ENCODE peak calls at places on chromosomes 2 and 18, in five cellular contexts. One of them, this sample, is unnamed.

GRCh38 chr2:26816893-26817292 is 31.0 kb downstream of the CENPA start:
- DNase-seq in HCT116: peak; percentile 59
- DNase-seq in A549: no peak
- DNase-seq in K562: peak; percentile 23
- DNase-seq in GM23338: peak; percentile 52
- DNase-seq in this sample: no peak

GRCh38 chr2:10048501-10049171 is 5.3 kb downstream of the KLF11 start:
- DNase-seq in HCT116: peak; percentile 10
- DNase-seq in A549: peak; percentile 56
- DNase-seq in K562: no peak
- DNase-seq in GM23338: peak; percentile 65
- DNase-seq in this sample: no peak

GRCh38 chr18:9520666-9521065 is 45.4 kb downstream of the RALBP1 start:
- DNase-seq in HCT116: no peak
- DNase-seq in A549: no peak
- DNase-seq in K562: no peak
- DNase-seq in GM23338: no peak
- DNase-seq in this sample: no peak

GRCh38 chr2:190526105-190526708 is 8.3 kb downstream of the NEMP2 start:
- DNase-seq in HCT116: no peak
- DNase-seq in A549: no peak
- DNase-seq in K562: no peak
- DNase-seq in GM23338: no peak
- DNase-seq in this sample: no peak

GRCh38 chr18:76875390-76876330 is 53.3 kb downstream of the ZNF236 start:
- DNase-seq in HCT116: peak; percentile 28
- DNase-seq in A549: peak; percentile 55
- DNase-seq in K562: peak; percentile 30
- DNase-seq in GM23338: peak; percentile 86
- DNase-seq in this sample: peak; percentile 22

GRCh38 chr2:133606616-133607015 is 38.4 kb upstream of the NCKAP5 start:
- DNase-seq in HCT116: no peak
- DNase-seq in A549: no peak
- DNase-seq in K562: no peak
- DNase-seq in GM23338: no peak
- DNase-seq in this sample: no peak

GRCh38 chr2:200442471-200442870 is 67.4 kb downstream of the KCTD18 start:
- DNase-seq in HCT116: no peak
- DNase-seq in A549: no peak
- DNase-seq in K562: no peak
- DNase-seq in GM23338: no peak
- DNase-seq in this sample: no peak

GRCh38 chr2:109185801-109186570 is 57.0 kb downstream of the SH3RF3 start:
- DNase-seq in HCT116: no peak
- DNase-seq in A549: no peak
- DNase-seq in K562: no peak
- DNase-seq in GM23338: no peak
- DNase-seq in this sample: no peak

GRCh38 chr2:39718483-39718882 is 52.8 kb downstream of the TMEM178A start:
- DNase-seq in HCT116: no peak
- DNase-seq in A549: no peak
- DNase-seq in K562: no peak
- DNase-seq in GM23338: no peak
- DNase-seq in this sample: no peak

GRCh38 chr2:59926706-59927105 is 626.7 kb downstream of the BCL11A start:
- DNase-seq in HCT116: no peak
- DNase-seq in A549: no peak
- DNase-seq in K562: no peak
- DNase-seq in GM23338: no peak
- DNase-seq in this sample: no peak

GRCh38 chr2:1826188-1826905 is 82.0 kb upstream of the PXDN start:
- DNase-seq in HCT116: no peak
- DNase-seq in A549: no peak
- DNase-seq in K562: no peak
- DNase-seq in GM23338: no peak
- DNase-seq in this sample: no peak

GRCh38 chr2:128543646-128544045 is 225.0 kb upstream of the HS6ST1 start:
- DNase-seq in HCT116: no peak
- DNase-seq in A549: no peak
- DNase-seq in K562: no peak
- DNase-seq in GM23338: peak; percentile 73
- DNase-seq in this sample: no peak

GRCh38 chr2:175147196-175147595 is 20.8 kb downstream of the ATF2 start:
- DNase-seq in HCT116: no peak
- DNase-seq in A549: no peak
- DNase-seq in K562: no peak
- DNase-seq in GM23338: no peak
- DNase-seq in this sample: no peak

GRCh38 chr18:29181151-29181901 is 1004.4 kb upstream of the CDH2 start:
- DNase-seq in HCT116: no peak
- DNase-seq in A549: peak; percentile 15
- DNase-seq in K562: no peak
- DNase-seq in GM23338: no peak
- DNase-seq in this sample: no peak

GRCh38 chr2:73293534-73294171 is at the start of gene EGR4:
- DNase-seq in HCT116: peak; percentile 64
- DNase-seq in A549: peak; percentile 89
- DNase-seq in K562: peak; percentile 64
- DNase-seq in GM23338: peak; percentile 95
- DNase-seq in this sample: peak; percentile 85

GRCh38 chr2:156457523-156458228 is 21.5 kb downstream of the GPD2 start:
- DNase-seq in HCT116: no peak
- DNase-seq in A549: no peak
- DNase-seq in K562: no peak
- DNase-seq in GM23338: peak; percentile 17
- DNase-seq in this sample: no peak

GRCh38 chr18:52339891-52340371 is at the start of gene DCC:
- DNase-seq in HCT116: no peak
- DNase-seq in A549: peak; percentile 77
- DNase-seq in K562: no peak
- DNase-seq in GM23338: peak; percentile 82
- DNase-seq in this sample: peak; percentile 21

GRCh38 chr18:13136689-13137040 is 81.9 kb upstream of the LDLRAD4 start:
- DNase-seq in HCT116: no peak
- DNase-seq in A549: no peak
- DNase-seq in K562: no peak
- DNase-seq in GM23338: peak; percentile 70
- DNase-seq in this sample: no peak

GRCh38 chr2:39068757-39069515 is 51.9 kb downstream of the SOS1 start:
- DNase-seq in HCT116: no peak
- DNase-seq in A549: peak; percentile 14
- DNase-seq in K562: no peak
- DNase-seq in GM23338: no peak
- DNase-seq in this sample: no peak

GRCh38 chr18:49584431-49584830 is 22.6 kb downstream of the LIPG start:
- DNase-seq in HCT116: no peak
- DNase-seq in A549: no peak
- DNase-seq in K562: no peak
- DNase-seq in GM23338: no peak
- DNase-seq in this sample: no peak

DNA sequence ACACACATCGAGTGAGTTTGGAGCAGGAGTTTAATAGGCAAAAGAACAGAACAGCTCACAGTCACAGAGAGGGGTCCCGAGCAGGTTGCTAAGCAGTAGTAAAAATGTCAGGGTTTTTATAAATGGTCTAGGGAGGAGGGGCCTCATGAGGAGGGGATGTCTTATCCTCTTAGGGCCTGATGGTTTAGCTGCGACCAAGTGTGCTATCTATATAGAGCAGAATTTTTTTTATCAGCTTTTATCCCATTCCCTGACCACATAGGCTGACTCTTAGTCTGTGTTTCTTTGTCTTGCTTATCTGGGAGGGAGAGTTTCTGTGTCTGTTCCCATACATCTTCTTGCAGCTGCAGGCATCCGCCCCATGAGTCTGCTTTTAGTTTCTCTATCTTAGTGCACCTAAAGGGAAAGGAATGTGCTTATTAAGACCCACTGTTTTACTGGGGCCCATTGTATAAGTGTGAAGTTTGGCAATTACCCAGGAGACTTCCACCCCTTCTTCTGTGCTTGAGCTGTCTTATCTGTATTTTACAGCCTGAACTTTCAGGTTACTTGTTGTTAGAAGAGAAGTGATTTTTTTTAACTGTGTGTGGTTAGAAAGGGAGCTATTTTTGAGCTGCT is 30.4 kb upstream of the GMCL1 start:
- DNase-seq in HCT116: no peak
- DNase-seq in A549: no peak
- DNase-seq in K562: peak; percentile 89
- DNase-seq in GM23338: no peak
- DNase-seq in this sample: no peak
- H3K27ac ChIP-seq in HCT116: no peak overlapping the region
- H3K27ac ChIP-seq in A549: peak overlapping the region; percentile 44
- H3K27ac ChIP-seq in K562: peak overlapping the region; percentile 53
- H3K27ac ChIP-seq in GM23338: no peak overlapping the region
- H3K27ac ChIP-seq in this sample: no peak overlapping the region

DNA sequence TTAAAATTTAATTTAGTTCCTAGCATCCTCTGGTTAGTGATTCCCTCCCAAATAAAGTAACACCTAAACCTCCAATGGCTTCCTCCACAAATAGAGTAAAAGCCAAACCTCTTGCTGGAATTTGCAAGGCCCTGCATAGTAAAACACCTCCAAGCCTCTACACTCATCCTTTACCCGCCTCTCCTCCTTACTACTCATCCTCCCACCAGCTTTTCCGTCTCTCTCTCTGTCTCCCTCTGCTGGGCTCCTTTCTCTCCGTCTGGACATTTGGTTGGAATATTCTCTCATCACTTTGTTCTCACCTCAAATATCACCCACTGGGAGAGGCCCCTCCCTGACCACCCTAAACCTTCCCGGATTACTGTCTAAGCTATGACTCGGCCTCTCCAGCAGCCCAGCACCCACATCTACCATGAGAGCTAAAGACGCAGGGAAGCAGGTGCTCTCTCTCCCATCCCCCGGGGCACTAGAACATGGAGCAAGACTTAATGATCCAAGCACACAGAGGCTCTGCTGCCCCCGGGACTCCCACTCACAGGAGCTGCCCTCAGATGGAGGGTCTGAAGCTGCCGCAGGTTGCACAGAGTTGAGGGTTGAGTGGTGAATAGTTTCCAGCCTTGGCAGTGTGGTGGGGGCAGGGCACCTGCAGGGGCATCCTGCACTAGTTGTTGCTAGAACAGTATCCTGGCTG is 167.2 kb downstream of the FBXO15 start:
- DNase-seq in HCT116: peak; percentile 4
- DNase-seq in A549: peak; percentile 27
- DNase-seq in K562: no peak
- DNase-seq in GM23338: peak; percentile 66
- DNase-seq in this sample: no peak
- TF ChIP-seq REST in HCT116: no peak
- TF ChIP-seq REST in A549: no peak
- TF ChIP-seq REST in K562: no peak
- TF ChIP-seq REST in GM23338: no peak
- TF ChIP-seq REST in this sample: no peak

DNA sequence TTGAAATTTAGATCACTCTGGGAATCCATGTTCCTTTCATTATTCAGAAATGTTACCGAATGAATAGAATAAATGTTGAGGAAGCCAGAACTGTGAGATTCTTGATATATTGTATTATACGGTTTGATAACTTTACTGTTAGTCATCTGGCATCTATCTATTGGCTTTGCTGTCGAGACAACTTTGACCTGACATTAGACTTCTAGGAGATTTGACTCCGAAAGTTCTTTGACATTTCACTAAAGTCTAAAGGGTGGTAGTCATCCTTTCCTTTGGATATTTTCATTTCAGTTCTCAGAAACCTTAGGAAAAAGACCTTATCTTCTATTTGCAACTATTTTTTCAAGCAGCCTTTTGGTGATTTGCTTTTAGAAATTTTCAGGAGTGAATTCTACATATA is 1.9 kb downstream of the BMPR2 start:
- DNase-seq in HCT116: no peak
- DNase-seq in A549: no peak
- DNase-seq in K562: no peak
- DNase-seq in GM23338: no peak
- DNase-seq in this sample: no peak
- H3K27ac ChIP-seq in HCT116: no peak overlapping the region
- H3K27ac ChIP-seq in A549: peak overlapping the region; percentile 96
- H3K27ac ChIP-seq in K562: peak overlapping the region; percentile 85
- H3K27ac ChIP-seq in GM23338: no peak overlapping the region
- H3K27ac ChIP-seq in this sample: no peak overlapping the region

DNA sequence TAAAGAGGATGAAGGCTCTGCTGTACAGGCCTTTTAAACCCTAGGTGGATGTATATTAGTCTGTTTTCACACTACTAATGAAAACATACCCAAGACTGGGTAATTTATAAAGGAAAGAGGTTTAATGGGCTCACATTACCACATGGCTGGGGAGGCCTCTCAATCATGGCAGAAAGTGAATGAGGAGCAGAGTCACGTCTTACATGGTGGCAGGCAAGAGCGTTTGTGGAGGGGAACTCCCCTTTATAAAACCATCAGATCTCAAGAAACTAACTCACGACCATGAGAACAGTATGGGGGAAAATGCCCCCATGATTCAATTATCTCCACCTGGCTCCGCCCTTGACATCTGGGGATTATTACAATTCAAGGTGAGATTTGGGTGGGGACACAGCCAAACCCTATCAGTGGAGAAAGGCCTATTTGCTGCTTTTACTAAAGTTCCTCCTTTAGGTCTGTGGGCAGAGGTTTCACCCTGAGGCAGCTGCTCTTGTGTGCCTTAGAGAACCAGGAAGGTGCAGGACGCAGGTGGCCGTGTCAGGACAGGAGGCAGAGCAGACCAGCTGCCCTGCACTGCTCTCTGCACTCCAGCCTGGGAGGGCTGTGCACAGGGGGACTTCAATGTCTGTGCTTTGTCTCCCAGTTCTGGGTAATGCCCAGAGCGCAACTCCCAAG is 178.8 kb upstream of the HDAC4 start:
- DNase-seq in HCT116: no peak
- DNase-seq in A549: no peak
- DNase-seq in K562: no peak
- DNase-seq in GM23338: no peak
- DNase-seq in this sample: no peak
- TF ChIP-seq REST in HCT116: no peak
- TF ChIP-seq REST in A549: no peak
- TF ChIP-seq REST in K562: no peak
- TF ChIP-seq REST in GM23338: no peak
- TF ChIP-seq REST in this sample: no peak

GRCh38 chr2:45696708-45697107 is 45.2 kb downstream of the PRKCE start:
- DNase-seq in HCT116: no peak
- DNase-seq in A549: no peak
- DNase-seq in K562: no peak
- DNase-seq in GM23338: no peak
- DNase-seq in this sample: no peak

GRCh38 chr2:45698538-45698937 is 47.1 kb downstream of the PRKCE start:
- DNase-seq in HCT116: no peak
- DNase-seq in A549: no peak
- DNase-seq in K562: no peak
- DNase-seq in GM23338: no peak
- DNase-seq in this sample: no peak

GRCh38 chr2:45700407-45701013 is 49.0 kb downstream of the PRKCE start:
- DNase-seq in HCT116: no peak
- DNase-seq in A549: no peak
- DNase-seq in K562: no peak
- DNase-seq in GM23338: peak; percentile 13
- DNase-seq in this sample: no peak

GRCh38 chr2:45697190-45697589 is 45.7 kb downstream of the PRKCE start:
- DNase-seq in HCT116: no peak
- DNase-seq in A549: no peak
- DNase-seq in K562: no peak
- DNase-seq in GM23338: no peak
- DNase-seq in this sample: no peak

GRCh38 chr2:45699032-45699658 is 47.7 kb downstream of the PRKCE start:
- DNase-seq in HCT116: no peak
- DNase-seq in A549: no peak
- DNase-seq in K562: no peak
- DNase-seq in GM23338: no peak
- DNase-seq in this sample: no peak
- H3K27ac ChIP-seq in HCT116: no peak overlapping the region
- H3K27ac ChIP-seq in A549: no peak overlapping the region
- H3K27ac ChIP-seq in K562: no peak overlapping the region
- H3K27ac ChIP-seq in GM23338: no peak overlapping the region
- H3K27ac ChIP-seq in this sample: no peak overlapping the region

This sample was measured in HL-60.